ENCODE peak calls at places on chromosomes 16 and 17, in six cellular contexts. U, M, Q, C, I and X are unnamed samples.

GRCh38 chr16:56919099-56919800 is 12.7 kb upstream of the HERPUD1 start:
- DNase-seq in U (peak; percentile 98), M (no peak), Q (no peak), C (no peak), I (no peak), X (no peak)

GRCh38 chr17:33163827-33164555 is 129.1 kb downstream of the ASIC2 start:
- DNase-seq in U (no peak), M (no peak), Q (no peak), C (no peak), I (no peak), X (no peak)

GRCh38 chr17:64423881-64424280 is 25.0 kb upstream of the MILR1 start:
- DNase-seq in U (no peak), M (no peak), Q (no peak), C (no peak), I (no peak), X (no peak)

GRCh38 chr16:76201385-76201784 is 75.8 kb upstream of the CNTNAP4 start:
- DNase-seq in U (peak; percentile 44), M (no peak), Q (no peak), C (no peak), I (peak; percentile 65), X (no peak)

GRCh38 chr17:78151514-78152008 is 5.4 kb downstream of the C17orf99 start:
- DNase-seq in U (no peak), M (no peak), Q (no peak), C (no peak), I (no peak), X (peak; percentile 57)

GRCh38 chr17:55433029-55433628 is 11.5 kb upstream of the MMD start:
- DNase-seq in U (peak; percentile 94), M (peak; percentile 60), Q (no peak), C (no peak), I (no peak), X (no peak)

GRCh38 chr17:43914451-43914850 is 7.1 kb upstream of the MPP2 start:
- DNase-seq in U (no peak), M (no peak), Q (no peak), C (no peak), I (no peak), X (no peak)

GRCh38 chr17:82215095-82215971 is 2.7 kb upstream of the CCDC57 start:
- DNase-seq in U (peak; percentile 76), M (no peak), Q (no peak), C (no peak), I (peak; percentile 57), X (no peak)

GRCh38 chr16:19583665-19584300 is 28.3 kb downstream of the VPS35L start:
- DNase-seq in U (peak; percentile 81), M (peak; percentile 55), Q (no peak), C (peak; percentile 20), I (peak; percentile 58), X (no peak)

GRCh38 chr17:65371702-65372101 is 189.7 kb downstream of the AXIN2 start:
- DNase-seq in U (no peak), M (no peak), Q (no peak), C (no peak), I (no peak), X (no peak)

GRCh38 chr16:3129137-3130131 is 5.4 kb upstream of the ZNF213 start:
- DNase-seq in U (peak; percentile 87), M (peak; percentile 86), Q (peak; percentile 61), C (peak; percentile 76), I (peak; percentile 90), X (peak; percentile 85)

GRCh38 chr17:49996495-49997255 is 1.7 kb upstream of the DLX3 start:
- DNase-seq in U (peak; percentile 86), M (peak; percentile 12), Q (no peak), C (peak; percentile 72), I (peak; percentile 33), X (peak; percentile 77)

GRCh38 chr17:35088911-35089845 is 25.7 kb upstream of the RFFL start:
- DNase-seq in U (peak; percentile 91), M (peak; percentile 69), Q (no peak), C (peak; percentile 84), I (peak; percentile 79), X (peak; percentile 93)

GRCh38 chr16:11501583-11502138 is 85.1 kb downstream of the LITAF start:
- DNase-seq in U (no peak), M (no peak), Q (peak; percentile 72), C (peak; percentile 44), I (peak; percentile 28), X (peak; percentile 64)

GRCh38 chr17:4679652-4680051 is 24.3 kb downstream of the PELP1 start:
- DNase-seq in U (peak; percentile 46), M (peak; percentile 79), Q (no peak), C (no peak), I (peak; percentile 72), X (no peak)

GRCh38 chr17:70168044-70168978 is 1.0 kb upstream of the KCNJ2 start:
- DNase-seq in U (peak; percentile 66), M (peak; percentile 81), Q (peak; percentile 10), C (peak; percentile 51), I (peak; percentile 77), X (peak; percentile 84)

GRCh38 chr16:13958438-13958837 is 38.5 kb downstream of the ERCC4 start:
- DNase-seq in U (peak; percentile 23), M (no peak), Q (no peak), C (no peak), I (no peak), X (no peak)

GRCh38 chr16:19705131-19705501 is 12.9 kb downstream of the KNOP1 start:
- DNase-seq in U (no peak), M (no peak), Q (no peak), C (no peak), I (no peak), X (no peak)

GRCh38 chr17:61127960-61128359 is 271.7 kb upstream of the TBX2 start:
- DNase-seq in U (no peak), M (peak; percentile 76), Q (no peak), C (no peak), I (no peak), X (no peak)
- H2AFZ ChIP-seq in U (no peak overlapping the region), M (no peak overlapping the region), Q (no peak overlapping the region), C (no peak overlapping the region), I (no peak overlapping the region), X (no peak overlapping the region)

DNA sequence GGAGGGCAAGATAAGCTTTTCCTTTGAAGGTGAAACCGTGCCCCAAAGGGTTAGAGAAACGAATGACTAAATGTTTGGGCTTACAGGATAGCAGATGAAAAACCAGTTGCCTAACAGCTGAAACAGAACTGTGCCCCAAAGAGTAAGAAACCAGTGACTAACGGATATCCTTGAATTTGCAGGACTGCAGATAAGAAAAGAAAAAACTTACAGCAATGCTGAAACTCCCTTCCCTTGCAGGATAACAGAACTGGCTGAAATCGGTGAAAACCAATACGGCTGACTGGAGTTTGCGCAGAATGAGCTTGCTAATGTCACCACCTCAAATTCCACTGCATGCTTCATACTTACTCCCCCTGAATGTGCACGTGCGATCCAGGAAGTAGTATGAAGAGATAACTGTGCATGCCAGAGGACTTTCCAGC is 175.2 kb upstream of the NLRP1 start:
- DNase-seq in U (no peak), M (no peak), Q (no peak), C (no peak), I (no peak), X (no peak)
- H4K91ac ChIP-seq in U (no peak overlapping the region), M (no peak overlapping the region), Q (no peak overlapping the region), C (no peak overlapping the region), I (no peak overlapping the region), X (no peak overlapping the region)

GRCh38 chr17:68599091-68599872 is 1.9 kb downstream of the FAM20A start:
- DNase-seq in U (no peak), M (no peak), Q (no peak), C (no peak), I (peak; percentile 37), X (no peak)
- H2AFZ ChIP-seq in U (peak overlapping the region; percentile 75), M (no peak overlapping the region), Q (no peak overlapping the region), C (peak overlapping the region; percentile 96), I (no peak overlapping the region), X (no peak overlapping the region)

GRCh38 chr16:54597222-54597621 is 310.6 kb upstream of the IRX3 start:
- DNase-seq in U (no peak), M (no peak), Q (no peak), C (no peak), I (no peak), X (no peak)

GRCh38 chr16:54605536-54606066 is 319.0 kb upstream of the IRX3 start:
- DNase-seq in U (no peak), M (no peak), Q (no peak), C (no peak), I (no peak), X (no peak)

DNA sequence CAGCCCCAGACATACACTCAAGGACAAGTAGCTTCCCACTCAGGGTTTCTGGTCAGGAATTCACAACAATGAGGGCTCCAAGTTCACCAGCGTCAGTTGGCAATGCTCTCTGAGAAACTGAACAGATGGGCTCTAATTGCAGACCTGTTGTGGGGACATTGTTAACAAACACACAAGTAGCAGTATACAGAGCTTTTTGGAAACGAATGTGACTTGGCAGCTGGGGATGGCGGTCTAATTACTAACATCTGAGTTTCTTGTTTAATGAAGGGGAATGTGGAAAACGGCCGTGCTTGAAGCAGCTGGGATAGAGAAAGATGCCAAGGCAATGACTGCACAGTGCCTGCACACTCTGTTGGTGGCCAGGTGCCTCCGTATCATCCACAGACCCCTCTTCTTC is 316.1 kb upstream of the IRX3 start:
- DNase-seq in U (no peak), M (no peak), Q (no peak), C (no peak), I (no peak), X (no peak)
- H4K91ac ChIP-seq in U (no peak overlapping the region), M (no peak overlapping the region), Q (no peak overlapping the region), C (no peak overlapping the region), I (no peak overlapping the region), X (no peak overlapping the region)

GRCh38 chr17:17591408-17592265 is at the start of gene PEMT:
- DNase-seq in U (peak; percentile 96), M (peak; percentile 99), Q (peak; percentile 93), C (peak; percentile 99), I (peak; percentile 99), X (peak; percentile 99)
- H2AFZ ChIP-seq in U (peak within 1 kb of the TSS; percentile 80), M (peak within 1 kb of the TSS; percentile 91), Q (peak within 1 kb of the TSS; percentile 54), C (peak within 1 kb of the TSS; percentile 98), I (peak within 1 kb of the TSS; percentile 98), X (no peak within 1 kb of the TSS)